ENCODE peak calls at places on chromosomes 5 and 9, in seven cellular contexts. P is AG04450; I is mammary epithelial cell; E is left ventricle myocardium inferior; B is heart right ventricle; Q is heart left ventricle; C is CD4-positive, alpha-beta T cell. X is an unnamed sample.

GRCh38 chr5:124871299-124871698 is 124.9 kb upstream of the ZNF608 start:
- DNase-seq in P (no peak), I (peak; percentile 8), E (no peak), B (no peak), Q (no peak), C (no peak), X (no peak)

GRCh38 chr5:112563169-112563826 is 144.2 kb upstream of the EPB41L4A start:
- DNase-seq in P (no peak), I (no peak), E (no peak), B (no peak), Q (no peak), C (no peak), X (no peak)

GRCh38 chr5:181197326-181197951 is 7.6 kb downstream of the TRIM7 start:
- DNase-seq in P (no peak), I (no peak), E (no peak), B (no peak), Q (no peak), C (no peak), X (no peak)

GRCh38 chr5:141825241-141825671 is 53.0 kb downstream of the PCDH1 start:
- DNase-seq in P (no peak), I (no peak), E (no peak), B (no peak), Q (no peak), C (no peak), X (no peak)

GRCh38 chr5:172498431-172499129 is 44.3 kb upstream of the SH3PXD2B start:
- DNase-seq in P (no peak), I (no peak), E (no peak), B (peak; percentile 2), Q (no peak), C (no peak), X (no peak)

GRCh38 chr9:126392662-126393383 is 66.2 kb downstream of the MVB12B start:
- DNase-seq in P (no peak), I (no peak), E (no peak), B (no peak), Q (no peak), C (no peak), X (no peak)

GRCh38 chr5:10975915-10976314 is 214.9 kb upstream of the DAP start:
- DNase-seq in P (no peak), I (no peak), E (no peak), B (no peak), Q (no peak), C (no peak), X (no peak)

GRCh38 chr9:101477214-101477613 is 41.6 kb upstream of the ALDOB start:
- DNase-seq in P (no peak), I (peak; percentile 21), E (no peak), B (no peak), Q (no peak), C (no peak), X (no peak)

GRCh38 chr5:31530541-31531265 is 1.2 kb downstream of the DROSHA start:
- DNase-seq in P (no peak), I (peak; percentile 12), E (no peak), B (no peak), Q (no peak), C (no peak), X (no peak)

GRCh38 chr9:127684576-127684975 is 22.2 kb upstream of the CFAP157 start:
- DNase-seq in P (no peak), I (peak; percentile 24), E (no peak), B (no peak), Q (no peak), C (no peak), X (no peak)

GRCh38 chr5:158152151-158152550 is 293.2 kb upstream of the CLINT1 start:
- DNase-seq in P (no peak), I (no peak), E (no peak), B (no peak), Q (no peak), C (no peak), X (no peak)

GRCh38 chr9:113990570-113990907 is 87.6 kb downstream of the AMBP start:
- DNase-seq in P (no peak), I (no peak), E (no peak), B (no peak), Q (no peak), C (no peak), X (no peak)

GRCh38 chr5:96714951-96715451 is 52.8 kb downstream of the CAST start:
- DNase-seq in P (peak; percentile 57), I (peak; percentile 76), E (no peak), B (peak; percentile 73), Q (peak; percentile 74), C (no peak), X (no peak)

GRCh38 chr5:96716716-96717115 is 54.5 kb downstream of the CAST start:
- DNase-seq in P (no peak), I (no peak), E (no peak), B (no peak), Q (no peak), C (no peak), X (no peak)

GRCh38 chr5:96716007-96716406 is 53.8 kb downstream of the CAST start:
- DNase-seq in P (no peak), I (no peak), E (no peak), B (no peak), Q (no peak), C (no peak), X (no peak)

GRCh38 chr5:96712100-96712746 is 50.0 kb downstream of the CAST start:
- DNase-seq in P (no peak), I (no peak), E (no peak), B (no peak), Q (no peak), C (no peak), X (no peak)

DNA sequence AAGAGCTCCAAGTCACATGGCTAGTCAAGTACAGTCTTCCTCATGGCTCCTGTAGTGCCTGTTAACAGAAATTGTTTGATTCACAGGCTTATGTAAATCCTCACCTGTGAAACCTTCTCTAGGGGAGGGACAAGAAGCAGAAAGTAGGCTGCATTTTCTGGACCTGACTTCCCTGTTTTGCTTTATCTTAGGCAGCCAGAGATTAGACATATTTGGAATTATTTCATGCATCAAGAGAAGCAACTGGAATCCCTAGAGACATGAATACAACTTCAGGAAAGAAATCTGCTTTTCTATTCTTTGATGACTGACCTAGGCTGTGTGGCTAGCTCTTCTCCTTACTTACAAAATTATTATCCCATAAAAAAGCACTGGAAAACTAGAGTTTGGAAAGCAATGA is 52.3 kb downstream of the CAST start:
- DNase-seq in P (no peak), I (no peak), E (no peak), B (no peak), Q (no peak), C (no peak), X (no peak)
- H3K27me3 ChIP-seq in P (no peaks in the 10 kb centered on the region), I (no peaks in the 10 kb centered on the region), E (no peaks in the 10 kb centered on the region), B (no peaks in the 10 kb centered on the region), Q (no peaks in the 10 kb centered on the region), C (no peaks in the 10 kb centered on the region), X (no peaks in the 10 kb centered on the region)

GRCh38 chr5:84383296-84383815 is 1.3 kb downstream of the EDIL3 start:
- DNase-seq in P (no peak), I (no peak), E (no peak), B (no peak), Q (no peak), C (no peak), X (peak; percentile 0)

GRCh38 chr5:84383816-84384603 is 670 bp downstream of the EDIL3 start:
- DNase-seq in P (no peak), I (peak; percentile 53), E (no peak), B (no peak), Q (peak; percentile 36), C (no peak), X (peak; percentile 6)

GRCh38 chr5:84382363-84383295 is 2.1 kb downstream of the EDIL3 start:
- DNase-seq in P (no peak), I (peak; percentile 66), E (peak; percentile 18), B (peak; percentile 6), Q (peak; percentile 56), C (no peak), X (peak; percentile 1)

GRCh38 chr5:84384604-84385575 is at the start of gene EDIL3:
- DNase-seq in P (no peak), I (peak; percentile 5), E (no peak), B (peak; percentile 8), Q (peak; percentile 43), C (no peak), X (peak; percentile 1)

DNA sequence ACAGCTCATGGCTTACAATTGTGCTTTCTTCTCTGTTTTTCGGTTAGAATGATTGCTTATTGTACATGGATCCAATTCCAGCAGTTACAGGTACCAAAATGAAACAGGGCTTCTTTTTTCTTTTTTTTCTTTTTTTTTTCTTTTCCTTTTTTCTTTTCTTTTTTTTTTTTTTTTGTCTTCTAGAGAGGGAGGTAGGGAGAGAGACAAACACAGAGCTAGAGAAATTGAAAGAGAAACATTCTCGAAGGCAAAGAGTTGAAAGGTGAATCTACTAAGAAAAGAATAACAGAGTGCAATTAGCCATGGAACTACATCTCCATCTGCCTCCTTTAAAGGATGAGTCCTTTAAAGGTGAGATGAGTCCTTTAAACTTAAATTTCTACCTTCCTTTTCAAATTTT is 1.0 kb upstream of the EDIL3 start:
- DNase-seq in P (no peak), I (no peak), E (no peak), B (no peak), Q (no peak), C (no peak), X (no peak)
- H3K27me3 ChIP-seq in P (no peaks in the 10 kb centered on the region), I (peaks cover 21% of the 10 kb centered on the region), E (peaks cover 61% of the 10 kb centered on the region), B (peaks cover 36% of the 10 kb centered on the region), Q (peaks cover 32% of the 10 kb centered on the region), C (peaks cover 40% of the 10 kb centered on the region), X (no peaks in the 10 kb centered on the region)

DNA sequence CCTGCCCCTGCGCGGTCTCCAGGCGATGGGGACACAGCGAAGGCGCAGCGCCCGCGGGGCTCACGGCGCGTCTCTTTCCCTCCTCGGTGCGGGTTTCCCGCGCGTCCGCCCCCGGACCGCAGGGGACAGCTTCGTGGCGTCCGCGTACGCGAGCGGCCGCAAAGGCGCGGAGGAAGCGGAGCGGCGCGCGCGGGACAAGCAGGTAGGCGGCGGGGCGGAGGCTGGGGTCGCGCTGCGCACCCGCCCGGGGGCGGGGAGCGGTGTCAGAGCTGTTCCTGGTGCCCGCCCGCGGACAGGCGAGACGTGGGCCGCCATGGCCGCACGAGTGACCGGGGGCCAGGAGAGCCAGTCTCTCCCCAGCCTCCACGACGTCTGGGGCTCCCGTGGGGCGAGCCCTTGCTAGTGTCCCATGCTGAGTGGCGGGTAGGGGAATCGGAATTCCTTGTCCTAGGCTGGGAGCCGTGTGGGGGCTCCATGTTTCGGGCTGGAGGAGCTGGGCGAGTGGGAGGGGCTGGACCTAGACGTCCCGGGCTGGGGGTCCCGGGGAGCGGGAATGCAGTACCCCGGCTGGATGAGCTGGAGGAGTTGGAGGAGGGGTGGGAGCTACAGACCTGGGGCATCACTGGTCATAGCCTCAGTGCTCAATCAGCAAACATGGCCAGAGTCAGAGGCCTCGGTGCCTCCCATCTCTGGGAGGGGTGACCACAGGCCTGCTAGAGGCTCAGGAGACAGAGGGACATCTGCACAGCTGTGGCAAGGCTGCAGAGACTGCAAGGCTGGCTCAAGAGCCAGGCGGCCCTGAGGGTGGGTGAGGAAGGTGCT is 968 bp downstream of the NKD2 start:
- DNase-seq in P (no peak), I (no peak), E (peak; percentile 12), B (no peak), Q (peak; percentile 26), C (no peak), X (no peak)
- H3K27me3 ChIP-seq in P (peaks cover 45% of the 10 kb centered on the region), I (peaks cover 22% of the 10 kb centered on the region), E (peaks cover 22% of the 10 kb centered on the region), B (peaks cover 24% of the 10 kb centered on the region), Q (peaks cover 6% of the 10 kb centered on the region), C (peaks cover 67% of the 10 kb centered on the region), X (no peaks in the 10 kb centered on the region)

GRCh38 chr5:135458356-135458755 is 6.2 kb upstream of the TIFAB start:
- DNase-seq in P (no peak), I (no peak), E (no peak), B (no peak), Q (no peak), C (no peak), X (no peak)
- H3K27me3 ChIP-seq in P (peaks cover 35% of the 10 kb centered on the region), I (no peaks in the 10 kb centered on the region), E (peaks cover 78% of the 10 kb centered on the region), B (peaks cover 12% of the 10 kb centered on the region), Q (peaks cover 8% of the 10 kb centered on the region), C (no peaks in the 10 kb centered on the region), X (no peaks in the 10 kb centered on the region)

GRCh38 chr5:6393596-6394194 is 15.3 kb upstream of the MED10 start:
- DNase-seq in P (no peak), I (no peak), E (no peak), B (no peak), Q (no peak), C (no peak), X (no peak)
- H3K27me3 ChIP-seq in P (peaks cover 2% of the 10 kb centered on the region), I (no peaks in the 10 kb centered on the region), E (peaks cover 49% of the 10 kb centered on the region), B (peaks cover 5% of the 10 kb centered on the region), Q (no peaks in the 10 kb centered on the region), C (peaks cover 3% of the 10 kb centered on the region), X (peaks cover 1% of the 10 kb centered on the region)

X was measured in GM06990.